ENCODE peak calls at places on chromosomes 4 and X, in seven cellular contexts. One of them, this sample, is unnamed.

GRCh38 chrX:27186671-27187070 is 276.5 kb downstream of the PPP4R3C start:
- DNase-seq in AG04450: no peak
- DNase-seq in RWPE1: no peak
- DNase-seq in PC-9: peak; percentile 37
- DNase-seq in fibroblast of pulmonary artery: peak; percentile 46
- DNase-seq in cardiac muscle cell: peak; percentile 31
- DNase-seq in WTC11: peak; percentile 8
- DNase-seq in this sample: peak; percentile 38

GRCh38 chr4:30619679-30620078 is 100.5 kb upstream of the PCDH7 start:
- DNase-seq in AG04450: no peak
- DNase-seq in RWPE1: no peak
- DNase-seq in PC-9: no peak
- DNase-seq in fibroblast of pulmonary artery: peak; percentile 61
- DNase-seq in cardiac muscle cell: peak; percentile 77
- DNase-seq in WTC11: no peak
- DNase-seq in this sample: no peak

GRCh38 chr4:46856347-46856746 is 52.7 kb downstream of the COX7B2 start:
- DNase-seq in AG04450: no peak
- DNase-seq in RWPE1: no peak
- DNase-seq in PC-9: no peak
- DNase-seq in fibroblast of pulmonary artery: no peak
- DNase-seq in cardiac muscle cell: no peak
- DNase-seq in WTC11: no peak
- DNase-seq in this sample: no peak

GRCh38 chr4:56086073-56086521 is 137.4 kb downstream of the CEP135 start:
- DNase-seq in AG04450: no peak
- DNase-seq in RWPE1: no peak
- DNase-seq in PC-9: no peak
- DNase-seq in fibroblast of pulmonary artery: no peak
- DNase-seq in cardiac muscle cell: peak; percentile 41
- DNase-seq in WTC11: peak; percentile 33
- DNase-seq in this sample: no peak

GRCh38 chr4:6944311-6945051 is 34.9 kb downstream of the TBC1D14 start:
- DNase-seq in AG04450: no peak
- DNase-seq in RWPE1: no peak
- DNase-seq in PC-9: no peak
- DNase-seq in fibroblast of pulmonary artery: no peak
- DNase-seq in cardiac muscle cell: peak; percentile 16
- DNase-seq in WTC11: no peak
- DNase-seq in this sample: no peak

GRCh38 chrX:130393451-130394074 is 8.1 kb upstream of the GPR119 start:
- DNase-seq in AG04450: no peak
- DNase-seq in RWPE1: peak; percentile 45
- DNase-seq in PC-9: peak; percentile 61
- DNase-seq in fibroblast of pulmonary artery: peak; percentile 56
- DNase-seq in cardiac muscle cell: peak; percentile 58
- DNase-seq in WTC11: peak; percentile 50
- DNase-seq in this sample: no peak

GRCh38 chr4:83170952-83171399 is 56.4 kb upstream of the PLAC8 start:
- DNase-seq in AG04450: no peak
- DNase-seq in RWPE1: no peak
- DNase-seq in PC-9: no peak
- DNase-seq in fibroblast of pulmonary artery: peak; percentile 8
- DNase-seq in cardiac muscle cell: no peak
- DNase-seq in WTC11: no peak
- DNase-seq in this sample: no peak

GRCh38 chr4:186881521-186882220 is 158.0 kb upstream of the FAT1 start:
- DNase-seq in AG04450: peak; percentile 16
- DNase-seq in RWPE1: peak; percentile 41
- DNase-seq in PC-9: peak; percentile 44
- DNase-seq in fibroblast of pulmonary artery: peak; percentile 15
- DNase-seq in cardiac muscle cell: peak; percentile 20
- DNase-seq in WTC11: no peak
- DNase-seq in this sample: no peak

GRCh38 chrX:118174516-118174915 is 57.9 kb upstream of the KLHL13 start:
- DNase-seq in AG04450: no peak
- DNase-seq in RWPE1: no peak
- DNase-seq in PC-9: no peak
- DNase-seq in fibroblast of pulmonary artery: no peak
- DNase-seq in cardiac muscle cell: no peak
- DNase-seq in WTC11: no peak
- DNase-seq in this sample: no peak

GRCh38 chr4:183335369-183335940 is 13.2 kb upstream of the CLDN24 start:
- DNase-seq in AG04450: peak; percentile 75
- DNase-seq in RWPE1: peak; percentile 77
- DNase-seq in PC-9: peak; percentile 76
- DNase-seq in fibroblast of pulmonary artery: peak; percentile 92
- DNase-seq in cardiac muscle cell: peak; percentile 87
- DNase-seq in WTC11: no peak
- DNase-seq in this sample: no peak

GRCh38 chr4:104487105-104487504 is 7.6 kb downstream of the CXXC4 start:
- DNase-seq in AG04450: no peak
- DNase-seq in RWPE1: no peak
- DNase-seq in PC-9: no peak
- DNase-seq in fibroblast of pulmonary artery: no peak
- DNase-seq in cardiac muscle cell: no peak
- DNase-seq in WTC11: no peak
- DNase-seq in this sample: no peak

GRCh38 chr4:79695848-79696247 is 287.8 kb upstream of the GK2 start:
- DNase-seq in AG04450: no peak
- DNase-seq in RWPE1: no peak
- DNase-seq in PC-9: no peak
- DNase-seq in fibroblast of pulmonary artery: no peak
- DNase-seq in cardiac muscle cell: no peak
- DNase-seq in WTC11: peak; percentile 13
- DNase-seq in this sample: no peak

GRCh38 chr4:78553526-78554060 is 2.0 kb downstream of the ANXA3 start:
- DNase-seq in AG04450: no peak
- DNase-seq in RWPE1: no peak
- DNase-seq in PC-9: no peak
- DNase-seq in fibroblast of pulmonary artery: peak; percentile 42
- DNase-seq in cardiac muscle cell: peak; percentile 58
- DNase-seq in WTC11: no peak
- DNase-seq in this sample: no peak

GRCh38 chrX:129496625-129497024 is 26.7 kb downstream of the SMARCA1 start:
- DNase-seq in AG04450: no peak
- DNase-seq in RWPE1: no peak
- DNase-seq in PC-9: no peak
- DNase-seq in fibroblast of pulmonary artery: no peak
- DNase-seq in cardiac muscle cell: no peak
- DNase-seq in WTC11: no peak
- DNase-seq in this sample: no peak

GRCh38 chr4:86977621-86978184 is 42.9 kb downstream of the AFF1 start:
- DNase-seq in AG04450: no peak
- DNase-seq in RWPE1: peak; percentile 89
- DNase-seq in PC-9: peak; percentile 81
- DNase-seq in fibroblast of pulmonary artery: peak; percentile 70
- DNase-seq in cardiac muscle cell: peak; percentile 53
- DNase-seq in WTC11: no peak
- DNase-seq in this sample: no peak

GRCh38 chr4:73922766-73923630 is 53.8 kb downstream of the CXCL1 start:
- DNase-seq in AG04450: no peak
- DNase-seq in RWPE1: no peak
- DNase-seq in PC-9: no peak
- DNase-seq in fibroblast of pulmonary artery: peak; percentile 85
- DNase-seq in cardiac muscle cell: peak; percentile 79
- DNase-seq in WTC11: no peak
- DNase-seq in this sample: peak; percentile 24

GRCh38 chr4:188783606-188784157 is 644.4 kb downstream of the TRIML1 start:
- DNase-seq in AG04450: no peak
- DNase-seq in RWPE1: no peak
- DNase-seq in PC-9: no peak
- DNase-seq in fibroblast of pulmonary artery: no peak
- DNase-seq in cardiac muscle cell: no peak
- DNase-seq in WTC11: no peak
- DNase-seq in this sample: no peak

GRCh38 chrX:31132803-31133202 is 61.0 kb upstream of the FTHL17 start:
- DNase-seq in AG04450: no peak
- DNase-seq in RWPE1: no peak
- DNase-seq in PC-9: no peak
- DNase-seq in fibroblast of pulmonary artery: no peak
- DNase-seq in cardiac muscle cell: no peak
- DNase-seq in WTC11: no peak
- DNase-seq in this sample: no peak

GRCh38 chr4:53802500-53802899 is 211.2 kb upstream of the LNX1 start:
- DNase-seq in AG04450: no peak
- DNase-seq in RWPE1: no peak
- DNase-seq in PC-9: no peak
- DNase-seq in fibroblast of pulmonary artery: no peak
- DNase-seq in cardiac muscle cell: no peak
- DNase-seq in WTC11: no peak
- DNase-seq in this sample: no peak

GRCh38 chrX:24396236-24396929 is 35.9 kb downstream of the SUPT20HL1 start:
- DNase-seq in AG04450: no peak
- DNase-seq in RWPE1: no peak
- DNase-seq in PC-9: no peak
- DNase-seq in fibroblast of pulmonary artery: peak; percentile 66
- DNase-seq in cardiac muscle cell: peak; percentile 77
- DNase-seq in WTC11: no peak
- DNase-seq in this sample: no peak

GRCh38 chr4:3413217-3413671 is 28.5 kb upstream of the HGFAC start:
- DNase-seq in AG04450: no peak
- DNase-seq in RWPE1: no peak
- DNase-seq in PC-9: no peak
- DNase-seq in fibroblast of pulmonary artery: no peak
- DNase-seq in cardiac muscle cell: no peak
- DNase-seq in WTC11: no peak
- DNase-seq in this sample: no peak

GRCh38 chr4:170047774-170048354 is 21.7 kb upstream of the MFAP3L start:
- DNase-seq in AG04450: peak; percentile 49
- DNase-seq in RWPE1: peak; percentile 18
- DNase-seq in PC-9: no peak
- DNase-seq in fibroblast of pulmonary artery: peak; percentile 84
- DNase-seq in cardiac muscle cell: peak; percentile 79
- DNase-seq in WTC11: peak; percentile 52
- DNase-seq in this sample: peak; percentile 44

GRCh38 chrX:115410731-115411435 is 121.4 kb downstream of the LUZP4 start:
- DNase-seq in AG04450: no peak
- DNase-seq in RWPE1: no peak
- DNase-seq in PC-9: no peak
- DNase-seq in fibroblast of pulmonary artery: no peak
- DNase-seq in cardiac muscle cell: peak; percentile 43
- DNase-seq in WTC11: no peak
- DNase-seq in this sample: no peak

GRCh38 chr4:7939377-7940108 is at the start of gene AFAP1:
- DNase-seq in AG04450: peak; percentile 47
- DNase-seq in RWPE1: peak; percentile 90
- DNase-seq in PC-9: peak; percentile 49
- DNase-seq in fibroblast of pulmonary artery: peak; percentile 86
- DNase-seq in cardiac muscle cell: peak; percentile 94
- DNase-seq in WTC11: peak; percentile 94
- DNase-seq in this sample: no peak

GRCh38 chrX:47216393-47216925 is 2.0 kb upstream of the CDK16 start:
- DNase-seq in AG04450: no peak
- DNase-seq in RWPE1: no peak
- DNase-seq in PC-9: no peak
- DNase-seq in fibroblast of pulmonary artery: no peak
- DNase-seq in cardiac muscle cell: no peak
- DNase-seq in WTC11: no peak
- DNase-seq in this sample: no peak

GRCh38 chr4:185457136-185457535 is 14.4 kb downstream of the CCDC110 start:
- DNase-seq in AG04450: no peak
- DNase-seq in RWPE1: no peak
- DNase-seq in PC-9: no peak
- DNase-seq in fibroblast of pulmonary artery: no peak
- DNase-seq in cardiac muscle cell: no peak
- DNase-seq in WTC11: no peak
- DNase-seq in this sample: no peak

GRCh38 chr4:108559067-108559793 is 61.1 kb upstream of the RPL34 start:
- DNase-seq in AG04450: no peak
- DNase-seq in RWPE1: no peak
- DNase-seq in PC-9: no peak
- DNase-seq in fibroblast of pulmonary artery: peak; percentile 51
- DNase-seq in cardiac muscle cell: peak; percentile 41
- DNase-seq in WTC11: no peak
- DNase-seq in this sample: no peak

GRCh38 chrX:150062292-150063137 is 124.2 kb upstream of the EOLA2 start:
- DNase-seq in AG04450: no peak
- DNase-seq in RWPE1: no peak
- DNase-seq in PC-9: peak; percentile 72
- DNase-seq in fibroblast of pulmonary artery: peak; percentile 54
- DNase-seq in cardiac muscle cell: peak; percentile 41
- DNase-seq in WTC11: no peak
- DNase-seq in this sample: no peak
- TF ChIP-seq CTCF in AG04450: no peak
- TF ChIP-seq CTCF in RWPE1: no peak
- TF ChIP-seq CTCF in PC-9: no peak
- TF ChIP-seq CTCF in fibroblast of pulmonary artery: peak; percentile 17
- TF ChIP-seq CTCF in cardiac muscle cell: no peak
- TF ChIP-seq CTCF in WTC11: no peak
- TF ChIP-seq CTCF in this sample: no peak

GRCh38 chrX:97211070-97211469 is 327.4 kb downstream of the RPA4 start:
- DNase-seq in AG04450: no peak
- DNase-seq in RWPE1: peak; percentile 2
- DNase-seq in PC-9: no peak
- DNase-seq in fibroblast of pulmonary artery: peak; percentile 3
- DNase-seq in cardiac muscle cell: no peak
- DNase-seq in WTC11: no peak
- DNase-seq in this sample: no peak

GRCh38 chrX:97215166-97215565 is 331.5 kb downstream of the RPA4 start:
- DNase-seq in AG04450: peak; percentile 6
- DNase-seq in RWPE1: no peak
- DNase-seq in PC-9: no peak
- DNase-seq in fibroblast of pulmonary artery: no peak
- DNase-seq in cardiac muscle cell: no peak
- DNase-seq in WTC11: no peak
- DNase-seq in this sample: no peak

DNA sequence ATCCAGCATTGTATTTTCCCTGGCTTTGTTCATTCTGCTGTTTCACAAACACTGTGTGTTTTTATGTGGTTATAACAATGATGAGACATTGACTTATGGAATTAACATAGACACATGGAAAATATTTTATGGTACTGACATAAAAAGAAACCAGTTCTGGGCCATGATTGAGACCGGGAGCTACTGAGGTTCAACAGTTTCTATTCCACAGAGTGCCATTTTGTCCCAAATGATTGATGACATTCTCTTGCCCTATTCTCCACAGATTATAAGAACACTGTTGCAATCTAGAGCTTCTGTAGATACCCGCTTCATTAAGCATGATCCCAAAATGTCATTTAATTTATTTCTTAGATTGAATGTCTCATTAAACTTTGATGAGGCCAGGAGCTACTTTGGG is 326.8 kb downstream of the RPA4 start:
- DNase-seq in AG04450: no peak
- DNase-seq in RWPE1: no peak
- DNase-seq in PC-9: no peak
- DNase-seq in fibroblast of pulmonary artery: no peak
- DNase-seq in cardiac muscle cell: no peak
- DNase-seq in WTC11: no peak
- DNase-seq in this sample: no peak
- TF ChIP-seq CTCF in AG04450: no peak
- TF ChIP-seq CTCF in RWPE1: no peak
- TF ChIP-seq CTCF in PC-9: no peak
- TF ChIP-seq CTCF in fibroblast of pulmonary artery: no peak
- TF ChIP-seq CTCF in cardiac muscle cell: no peak
- TF ChIP-seq CTCF in WTC11: no peak
- TF ChIP-seq CTCF in this sample: no peak

GRCh38 chr4:118883861-118884260 is 4.8 kb upstream of the SYNPO2 start:
- DNase-seq in AG04450: no peak
- DNase-seq in RWPE1: no peak
- DNase-seq in PC-9: no peak
- DNase-seq in fibroblast of pulmonary artery: no peak
- DNase-seq in cardiac muscle cell: no peak
- DNase-seq in WTC11: no peak
- DNase-seq in this sample: no peak
- TF ChIP-seq CTCF in AG04450: peak; percentile 30
- TF ChIP-seq CTCF in RWPE1: no peak
- TF ChIP-seq CTCF in PC-9: no peak
- TF ChIP-seq CTCF in fibroblast of pulmonary artery: peak; percentile 33
- TF ChIP-seq CTCF in cardiac muscle cell: no peak
- TF ChIP-seq CTCF in WTC11: no peak
- TF ChIP-seq CTCF in this sample: no peak

GRCh38 chr4:128782076-128782715 is 27.3 kb upstream of the JADE1 start:
- DNase-seq in AG04450: no peak
- DNase-seq in RWPE1: no peak
- DNase-seq in PC-9: no peak
- DNase-seq in fibroblast of pulmonary artery: no peak
- DNase-seq in cardiac muscle cell: no peak
- DNase-seq in WTC11: peak; percentile 40
- DNase-seq in this sample: no peak
- TF ChIP-seq CTCF in AG04450: no peak
- TF ChIP-seq CTCF in RWPE1: no peak
- TF ChIP-seq CTCF in PC-9: no peak
- TF ChIP-seq CTCF in fibroblast of pulmonary artery: no peak
- TF ChIP-seq CTCF in cardiac muscle cell: no peak
- TF ChIP-seq CTCF in WTC11: no peak
- TF ChIP-seq CTCF in this sample: no peak